ENCODE peak calls at places on chromosome 7, in five cellular contexts. One of them, this sample, is unnamed.

GRCh38 chr7:141178486-141179135 is 104.7 kb downstream of the TMEM178B start:
- DNase-seq in thoracic aorta: no peak
- DNase-seq in T-helper 9 cell: no peak
- DNase-seq in mucosa of gallbladder: no peak
- DNase-seq in cardiac muscle cell: no peak
- DNase-seq in this sample: no peak

GRCh38 chr7:44220046-44220720 is 19.4 kb downstream of the YKT6 start:
- DNase-seq in thoracic aorta: no peak
- DNase-seq in T-helper 9 cell: no peak
- DNase-seq in mucosa of gallbladder: no peak
- DNase-seq in cardiac muscle cell: no peak
- DNase-seq in this sample: no peak

GRCh38 chr7:24283900-24284698 is at the start of gene NPY:
- DNase-seq in cardiac muscle cell: no peak
- DNase-seq in mucosa of gallbladder: no peak
- DNase-seq in T-helper 9 cell: no peak
- DNase-seq in thoracic aorta: no peak
- DNase-seq in this sample: no peak

GRCh38 chr7:3194501-3195141 is 106.4 kb upstream of the SDK1 start:
- DNase-seq in thoracic aorta: no peak
- DNase-seq in T-helper 9 cell: no peak
- DNase-seq in mucosa of gallbladder: peak; percentile 79
- DNase-seq in cardiac muscle cell: peak; percentile 95
- DNase-seq in this sample: no peak

GRCh38 chr7:46173526-46174191 is 252.6 kb upstream of the IGFBP3 start:
- DNase-seq in thoracic aorta: no peak
- DNase-seq in mucosa of gallbladder: no peak
- DNase-seq in T-helper 9 cell: no peak
- DNase-seq in cardiac muscle cell: peak; percentile 79
- DNase-seq in this sample: no peak

GRCh38 chr7:84200859-84201258 is 6.3 kb upstream of the SEMA3A start:
- DNase-seq in cardiac muscle cell: no peak
- DNase-seq in mucosa of gallbladder: no peak
- DNase-seq in thoracic aorta: no peak
- DNase-seq in T-helper 9 cell: no peak
- DNase-seq in this sample: no peak

GRCh38 chr7:103871473-103871872 is 118.0 kb downstream of the RELN start:
- DNase-seq in thoracic aorta: no peak
- DNase-seq in T-helper 9 cell: no peak
- DNase-seq in mucosa of gallbladder: no peak
- DNase-seq in cardiac muscle cell: no peak
- DNase-seq in this sample: no peak

GRCh38 chr7:129801882-129802281 is 150.9 kb downstream of the UBE2H start:
- DNase-seq in cardiac muscle cell: no peak
- DNase-seq in T-helper 9 cell: no peak
- DNase-seq in thoracic aorta: no peak
- DNase-seq in mucosa of gallbladder: no peak
- DNase-seq in this sample: no peak

GRCh38 chr7:133412942-133413341 is 160.1 kb downstream of the EXOC4 start:
- DNase-seq in mucosa of gallbladder: no peak
- DNase-seq in thoracic aorta: no peak
- DNase-seq in cardiac muscle cell: peak; percentile 21
- DNase-seq in T-helper 9 cell: no peak
- DNase-seq in this sample: no peak

GRCh38 chr7:101657171-101657570 is 28.1 kb upstream of the MYL10 start:
- DNase-seq in mucosa of gallbladder: no peak
- DNase-seq in T-helper 9 cell: no peak
- DNase-seq in thoracic aorta: no peak
- DNase-seq in cardiac muscle cell: no peak
- DNase-seq in this sample: no peak

GRCh38 chr7:135998081-135998480 is 20.9 kb upstream of the MTPN start:
- DNase-seq in cardiac muscle cell: no peak
- DNase-seq in T-helper 9 cell: no peak
- DNase-seq in mucosa of gallbladder: no peak
- DNase-seq in thoracic aorta: no peak
- DNase-seq in this sample: no peak

GRCh38 chr7:31432166-31432565 is 81.7 kb upstream of the ITPRID1 start:
- DNase-seq in cardiac muscle cell: peak; percentile 25
- DNase-seq in thoracic aorta: no peak
- DNase-seq in T-helper 9 cell: no peak
- DNase-seq in mucosa of gallbladder: no peak
- DNase-seq in this sample: no peak

GRCh38 chr7:6553460-6554044 is 2.3 kb upstream of the GRID2IP start:
- DNase-seq in T-helper 9 cell: no peak
- DNase-seq in cardiac muscle cell: no peak
- DNase-seq in mucosa of gallbladder: no peak
- DNase-seq in thoracic aorta: no peak
- DNase-seq in this sample: no peak

GRCh38 chr7:142152076-142152475 is 40.6 kb downstream of the MGAM2 start:
- DNase-seq in mucosa of gallbladder: no peak
- DNase-seq in thoracic aorta: no peak
- DNase-seq in T-helper 9 cell: no peak
- DNase-seq in cardiac muscle cell: no peak
- DNase-seq in this sample: no peak

GRCh38 chr7:1112109-1112508 is 24.2 kb downstream of the GPER1 start:
- DNase-seq in mucosa of gallbladder: no peak
- DNase-seq in thoracic aorta: no peak
- DNase-seq in T-helper 9 cell: no peak
- DNase-seq in cardiac muscle cell: peak; percentile 17
- DNase-seq in this sample: no peak

GRCh38 chr7:801940-802364 is 30.3 kb upstream of the SUN1 start:
- DNase-seq in cardiac muscle cell: no peak
- DNase-seq in mucosa of gallbladder: peak; percentile 71
- DNase-seq in T-helper 9 cell: no peak
- DNase-seq in thoracic aorta: no peak
- DNase-seq in this sample: no peak

GRCh38 chr7:51629206-51629605 is 312.6 kb upstream of the COBL start:
- DNase-seq in cardiac muscle cell: no peak
- DNase-seq in T-helper 9 cell: no peak
- DNase-seq in thoracic aorta: no peak
- DNase-seq in mucosa of gallbladder: no peak
- DNase-seq in this sample: no peak